ENCODE peak calls at places on chromosomes 1 and 21, in seven cellular contexts. D, H, O, R, N, C and F are unnamed samples.
A peak's percentile ranks its signal among the peaks of the same experiment; 100 is the strongest.

GRCh38 chr1:154352581-154353459 is 27.5 kb downstream of the ATP8B2 start:
- DNase-seq in D (peak; percentile 31), H (peak; percentile 71), O (peak; percentile 78), R (peak; percentile 70), N (no peak), C (peak; percentile 18), F (peak; percentile 70)

GRCh38 chr1:58358311-58358710 is 188.2 kb downstream of the OMA1 start:
- DNase-seq in D (peak; percentile 17), H (no peak), O (peak; percentile 18), R (no peak), N (no peak), C (no peak), F (peak; percentile 30)

GRCh38 chr1:108142773-108143394 is 57.3 kb downstream of the SLC25A24 start:
- DNase-seq in D (peak; percentile 47), H (no peak), O (no peak), R (no peak), N (no peak), C (no peak), F (no peak)

GRCh38 chr1:179121159-179121938 is 39.5 kb downstream of the TOR3A start:
- DNase-seq in D (peak; percentile 62), H (no peak), O (peak; percentile 55), R (peak; percentile 63), N (no peak), C (no peak), F (peak; percentile 66)

GRCh38 chr1:41274827-41275519 is 32.9 kb upstream of the SCMH1 start:
- DNase-seq in D (no peak), H (no peak), O (no peak), R (peak; percentile 10), N (no peak), C (no peak), F (no peak)

GRCh38 chr1:67814121-67814772 is 19.0 kb downstream of the GNG12 start:
- DNase-seq in D (no peak), H (no peak), O (no peak), R (peak; percentile 76), N (no peak), C (no peak), F (no peak)

GRCh38 chr1:41957568-41957967 is 38.8 kb upstream of the HIVEP3 start:
- DNase-seq in D (peak; percentile 75), H (no peak), O (no peak), R (peak; percentile 18), N (no peak), C (no peak), F (no peak)

GRCh38 chr21:28135646-28136045 is 857.0 kb downstream of the LTN1 start:
- DNase-seq in D (no peak), H (no peak), O (no peak), R (no peak), N (no peak), C (no peak), F (no peak)

GRCh38 chr1:204435246-204435885 is 23.7 kb upstream of the PPP1R15B start:
- DNase-seq in D (peak; percentile 55), H (no peak), O (no peak), R (peak; percentile 93), N (no peak), C (no peak), F (peak; percentile 51)

GRCh38 chr1:54243022-54243421 is 43.1 kb downstream of the MRPL37 start:
- DNase-seq in D (no peak), H (no peak), O (no peak), R (no peak), N (no peak), C (no peak), F (no peak)
- H2AK5ac ChIP-seq in D (no peak overlapping the region), H (no peak overlapping the region), O (no peak overlapping the region), R (no peak overlapping the region), N (no peak overlapping the region), C (no peak overlapping the region), F (no peak overlapping the region)

DNA sequence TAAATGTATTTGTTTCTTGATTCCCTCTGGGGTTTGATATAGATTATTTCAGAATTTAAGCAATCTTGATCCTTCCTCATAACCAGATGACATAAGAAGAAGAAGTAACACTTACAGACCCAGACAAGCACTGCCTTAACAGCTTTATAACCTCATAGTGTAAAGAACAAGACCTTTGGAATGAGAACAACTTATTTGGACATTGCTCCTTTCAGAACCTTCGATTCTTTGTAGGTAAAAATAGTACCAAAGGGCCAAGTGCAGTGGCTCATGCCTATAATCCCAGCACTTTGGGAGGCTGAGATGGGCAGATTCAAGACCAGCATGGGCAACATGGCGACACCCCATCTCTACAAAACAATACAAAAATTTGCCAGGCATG is 15.0 kb downstream of the TM2D1 start:
- DNase-seq in D (no peak), H (no peak), O (no peak), R (no peak), N (no peak), C (no peak), F (no peak)
- H3K4ac ChIP-seq in D (no peak overlapping the region), H (no peak overlapping the region), O (no peak overlapping the region), R (no peak overlapping the region), N (no peak overlapping the region), C (no peak overlapping the region), F (no peak overlapping the region)

DNA sequence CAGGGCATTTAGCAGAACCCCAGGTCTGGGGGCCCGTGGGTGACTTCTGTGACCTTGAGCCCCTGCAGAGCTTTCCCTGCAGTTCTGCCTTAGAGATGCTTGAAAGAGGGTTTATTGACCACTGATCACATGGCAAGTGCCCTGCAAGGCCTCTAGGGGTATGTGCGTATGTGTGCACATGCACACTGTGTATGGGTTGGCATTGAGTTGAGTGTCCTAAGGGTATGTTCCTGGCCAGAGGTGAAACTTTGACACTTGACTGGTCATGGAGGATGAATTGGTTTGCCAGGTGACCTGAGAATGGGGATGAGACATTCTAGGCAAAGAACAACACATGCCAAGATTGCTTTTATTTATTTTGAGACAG is 17.1 kb downstream of the NUDC start:
- DNase-seq in D (no peak), H (no peak), O (no peak), R (no peak), N (no peak), C (no peak), F (no peak)
- H2AK5ac ChIP-seq in D (no peak overlapping the region), H (no peak overlapping the region), O (no peak overlapping the region), R (no peak overlapping the region), N (no peak overlapping the region), C (no peak overlapping the region), F (no peak overlapping the region)

GRCh38 chr21:44872568-44873355 is 728 bp downstream of the PTTG1IP start:
- DNase-seq in D (peak; percentile 46), H (no peak), O (peak; percentile 47), R (peak; percentile 68), N (no peak), C (peak; percentile 38), F (peak; percentile 82)

GRCh38 chr21:44872266-44872567 is 1.3 kb downstream of the PTTG1IP start:
- DNase-seq in D (no peak), H (no peak), O (peak; percentile 39), R (no peak), N (no peak), C (no peak), F (no peak)

GRCh38 chr21:44874240-44874496 is 678 bp upstream of the PTTG1IP start:
- DNase-seq in D (no peak), H (no peak), O (no peak), R (no peak), N (no peak), C (no peak), F (peak; percentile 64)

GRCh38 chr21:44874497-44875331 is 1.2 kb upstream of the PTTG1IP start:
- DNase-seq in D (no peak), H (no peak), O (peak; percentile 33), R (peak; percentile 36), N (no peak), C (no peak), F (no peak)

DNA sequence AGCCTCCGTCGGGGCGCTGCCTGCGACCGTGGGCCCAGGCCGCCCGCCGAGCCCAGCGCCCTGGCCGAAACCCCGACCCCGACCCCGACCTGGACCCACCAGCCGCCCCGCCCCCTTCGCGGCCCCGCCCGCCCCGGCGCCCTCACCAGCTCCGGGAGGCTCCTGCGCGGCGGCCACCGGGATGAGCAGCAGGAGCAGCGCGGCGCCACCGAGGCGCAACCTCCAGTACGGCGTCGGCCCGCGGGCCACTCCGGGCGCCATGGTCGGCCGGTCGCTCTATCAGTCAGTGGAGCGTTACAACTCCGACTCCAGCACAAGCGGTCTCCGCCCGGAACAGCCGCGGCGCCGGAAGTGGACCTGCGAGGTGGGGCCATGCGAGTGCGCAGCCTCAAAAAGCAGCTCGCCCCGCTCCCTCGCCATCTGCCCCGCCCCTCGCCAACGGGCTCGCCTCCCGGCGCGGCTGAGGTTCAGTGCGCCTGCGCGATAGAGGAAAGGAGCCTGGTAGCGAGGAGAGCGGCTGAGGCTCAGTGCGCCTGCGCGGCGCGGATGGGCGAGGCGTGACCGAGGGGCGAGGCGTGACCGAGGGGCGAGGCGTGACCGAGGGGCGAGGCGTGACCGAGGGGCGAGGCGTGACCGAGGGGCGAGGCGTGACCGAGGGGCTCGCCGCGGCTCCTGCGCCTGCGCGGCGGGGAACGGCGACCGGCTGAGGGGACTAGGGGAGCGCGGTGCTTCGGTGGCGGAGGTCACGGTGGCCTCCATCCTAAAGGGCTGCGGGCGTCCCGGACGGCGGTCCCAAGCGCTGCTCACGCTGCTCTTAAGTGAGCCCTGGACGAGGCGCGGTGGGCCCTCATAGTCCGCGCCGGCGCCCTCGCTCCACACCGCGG is at the start of gene PTTG1IP:
- DNase-seq in D (peak; percentile 94), H (peak; percentile 98), O (peak; percentile 98), R (peak; percentile 100), N (peak; percentile 91), C (peak; percentile 99), F (peak; percentile 95)
- H3K4ac ChIP-seq in D (peak within 1 kb of the TSS; percentile 83), H (no peak within 1 kb of the TSS), O (no peak within 1 kb of the TSS), R (peak within 1 kb of the TSS; percentile 100), N (no peak within 1 kb of the TSS), C (no peak within 1 kb of the TSS), F (peak within 1 kb of the TSS; percentile 72)